ENCODE peak calls at places on chromosomes 4 and X, in six cellular contexts. O, X, L, V, J and I are unnamed samples.

GRCh38 chrX:23223169-23223568 is 111.5 kb upstream of the PTCHD1 start:
- DNase-seq in V (no peak), O (no peak), J (no peak), X (no peak), L (no peak), I (no peak)

GRCh38 chrX:48045410-48046311 is 25.8 kb downstream of the ZNF630 start:
- DNase-seq in L (peak; percentile 94), J (no peak), X (no peak), O (no peak), V (no peak), I (no peak)

GRCh38 chr4:38002451-38003071 is 42.4 kb downstream of the PTTG2 start:
- DNase-seq in V (no peak), X (no peak), L (peak; percentile 53), J (no peak), O (no peak), I (no peak)

GRCh38 chr4:1241936-1242505 is 6.9 kb downstream of the CTBP1 start:
- DNase-seq in L (no peak), V (no peak), O (no peak), X (no peak), J (no peak), I (no peak)

GRCh38 chr4:19126903-19127302 is 1105.3 kb upstream of the LCORL start:
- DNase-seq in X (no peak), L (no peak), V (no peak), O (no peak), J (no peak), I (no peak)

GRCh38 chr4:67327245-67327860 is 217.9 kb downstream of the CENPC start:
- DNase-seq in L (peak; percentile 40), X (peak; percentile 2), V (peak; percentile 42), J (peak; percentile 2), O (peak; percentile 21), I (peak; percentile 50)

GRCh38 chr4:150771374-150771773 is 189.4 kb downstream of the MAB21L2 start:
- DNase-seq in X (no peak), O (no peak), V (no peak), L (no peak), J (no peak), I (no peak)

GRCh38 chrX:134661295-134661694 is 3.0 kb upstream of the PLAC1 start:
- DNase-seq in L (no peak), O (no peak), X (no peak), V (no peak), J (no peak), I (no peak)

GRCh38 chrX:1449581-1450149 is 3.0 kb downstream of the ASMTL start:
- DNase-seq in O (no peak), L (no peak), J (no peak), V (no peak), X (no peak), I (no peak)